ENCODE peak calls at places on chromosomes 1 and 21, in four cellular contexts. W is A549, V is K562, Z is HepG2. D is an unnamed sample.

GRCh38 chr1:156097499-156098178 is 15.4 kb upstream of the MEX3A start:
- DNase-seq in W (no peak), Z (no peak), V (no peak), D (no peak)

GRCh38 chr1:19606817-19607706 is 37.0 kb upstream of the NBL1 start:
- DNase-seq in Z (no peak), V (no peak), W (no peak), D (no peak)

GRCh38 chr1:207343675-207344074 is 22.2 kb downstream of the CD55 start:
- DNase-seq in Z (peak), W (no peak), V (no peak), D (no peak)

GRCh38 chr1:6783956-6784559 is 1.2 kb upstream of the CAMTA1 start:
- DNase-seq in Z (no peak), V (no peak), W (no peak), D (no peak)

GRCh38 chr1:203325418-203326091 is 20.2 kb downstream of the BTG2 start:
- DNase-seq in V (no peak), W (no peak), Z (no peak), D (no peak)

GRCh38 chr1:230792691-230793462 is 45.7 kb downstream of the CAPN9 start:
- DNase-seq in W (peak), Z (peak), V (no peak), D (no peak)

GRCh38 chr1:156908541-156908940 is 11.9 kb upstream of the LRRC71 start:
- DNase-seq in Z (no peak), W (no peak), V (no peak), D (no peak)

GRCh38 chr1:38648417-38648816 is 211.2 kb downstream of the RRAGC start:
- DNase-seq in Z (no peak), V (no peak), W (no peak), D (no peak)

GRCh38 chr1:183214021-183214970 is 28.2 kb downstream of the LAMC2 start:
- DNase-seq in V (no peak), W (no peak), Z (no peak), D (no peak)

GRCh38 chr1:44405041-44405803 is at the start of gene RNF220:
- DNase-seq in V (no peak), Z (peak), W (peak), D (peak)

GRCh38 chr1:40153073-40153770 is 8.0 kb upstream of the RLF start:
- DNase-seq in V (peak), Z (peak), W (peak), D (no peak)

GRCh38 chr1:234699795-234700665 is 90.1 kb upstream of the IRF2BP2 start:
- DNase-seq in W (no peak), V (peak), Z (no peak), D (no peak)

GRCh38 chr1:192878249-192878648 is 69.4 kb downstream of the RGS2 start:
- DNase-seq in W (no peak), Z (no peak), V (no peak), D (no peak)

GRCh38 chr21:18951291-18952038 is 547.9 kb upstream of the TMPRSS15 start:
- DNase-seq in Z (no peak), W (peak), V (peak), D (peak)

GRCh38 chr1:85846706-85847105 is 138.5 kb upstream of the ZNHIT6 start:
- DNase-seq in V (no peak), W (no peak), Z (no peak), D (no peak)

GRCh38 chr1:182259229-182259872 is 132.2 kb downstream of the GLUL start:
- DNase-seq in V (peak), W (no peak), Z (no peak), D (no peak)

GRCh38 chr1:163174524-163175437 is 27.9 kb downstream of the RGS5 start:
- DNase-seq in V (peak), W (peak), Z (peak), D (peak)

GRCh38 chr1:151942882-151943281 is 33.6 kb upstream of the THEM4 start:
- DNase-seq in V (no peak), W (peak), Z (no peak), D (no peak)

DNA sequence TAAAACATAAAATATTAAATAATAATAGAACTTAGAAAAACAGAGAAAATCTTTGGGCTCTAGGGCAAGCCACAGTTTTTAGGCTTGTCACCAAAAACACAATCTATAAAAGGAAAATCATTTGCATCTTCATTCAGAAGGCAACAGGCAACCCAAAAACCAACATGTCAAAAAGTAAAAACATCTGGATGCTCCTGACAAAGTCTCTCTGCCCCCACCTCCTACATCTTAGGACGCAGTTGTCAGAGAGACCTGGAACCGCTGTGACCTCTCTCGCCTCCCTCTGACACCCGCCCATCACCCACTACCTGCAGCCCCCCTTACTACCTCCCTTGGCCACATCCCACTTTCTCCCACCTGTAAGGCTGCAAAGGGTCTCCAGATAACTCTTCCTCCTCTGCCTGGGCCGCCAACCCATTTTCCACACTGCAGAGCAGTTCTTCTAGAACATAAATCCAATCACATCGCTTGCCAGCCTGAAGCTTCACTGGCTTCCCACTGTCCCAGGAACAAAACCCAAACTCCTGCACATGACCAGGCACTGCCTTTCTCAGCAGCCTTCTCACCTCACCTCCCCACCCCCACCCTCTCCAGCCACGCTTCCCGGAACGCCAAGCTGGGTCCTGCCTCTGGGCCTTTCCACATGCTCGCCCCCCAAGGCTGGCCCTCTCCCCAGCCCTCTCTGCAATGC is 14.7 kb downstream of the PRDM15 start:
- DNase-seq in W (no peak), Z (no peak), V (no peak), D (no peak)
- TF ChIP-seq NR3C1 in W (no peak), Z (no peak), V (no peak), D (no peak)

GRCh38 chr1:2292725-2293450 is 64.8 kb downstream of the SKI start:
- DNase-seq in V (no peak), Z (no peak), W (no peak), D (no peak)

GRCh38 chr1:2289607-2290006 is 61.5 kb downstream of the SKI start:
- DNase-seq in V (no peak), W (no peak), Z (no peak), D (no peak)

GRCh38 chr1:2290171-2290578 is 62.1 kb downstream of the SKI start:
- DNase-seq in Z (no peak), W (no peak), V (peak), D (no peak)

GRCh38 chr1:2288816-2289536 is 60.9 kb downstream of the SKI start:
- DNase-seq in V (no peak), Z (no peak), W (no peak), D (no peak)

GRCh38 chr1:2290595-2291510 is 62.7 kb downstream of the SKI start:
- DNase-seq in V (no peak), W (no peak), Z (no peak), D (no peak)
- TF ChIP-seq NR3C1 in V (no peak), W (no peak), Z (no peak), D (no peak)

GRCh38 chr1:232873412-232873811 is 68.2 kb downstream of the MAP10 start:
- DNase-seq in W (no peak), Z (no peak), V (no peak), D (no peak)
- TF ChIP-seq NR3C1 in W (no peak), Z (no peak), V (no peak), D (no peak)

GRCh38 chr1:218705391-218705790 is 360.3 kb downstream of the TGFB2 start:
- DNase-seq in Z (no peak), W (peak), V (no peak), D (no peak)
- TF ChIP-seq NR3C1 in Z (no peak), W (no peak), V (no peak), D (no peak)